ENCODE peak calls at places on chromosomes 6 and 20, in eight cellular contexts. One of them, this sample, is unnamed.

GRCh38 chr20:24150406-24150805 is 161.8 kb upstream of the GGTLC1 start:
- DNase-seq in C1 segment of cervical spinal cord: no peak
- DNase-seq in nephron progenitor cell: no peak
- DNase-seq in naive thymus-derived CD8-positive, alpha-beta T cell: no peak
- DNase-seq in stomach: no peak
- DNase-seq in T-cell: no peak
- DNase-seq in GM12892: no peak
- DNase-seq in HT-29: no peak
- DNase-seq in this sample: no peak

GRCh38 chr6:43771858-43772570 is 2.0 kb downstream of the VEGFA start:
- DNase-seq in C1 segment of cervical spinal cord: peak
- DNase-seq in nephron progenitor cell: peak
- DNase-seq in naive thymus-derived CD8-positive, alpha-beta T cell: peak
- DNase-seq in stomach: peak
- DNase-seq in T-cell: no peak
- DNase-seq in GM12892: peak
- DNase-seq in HT-29: peak
- DNase-seq in this sample: peak

GRCh38 chr20:49337357-49337756 is 59.5 kb upstream of the ZNFX1 start:
- DNase-seq in C1 segment of cervical spinal cord: no peak
- DNase-seq in nephron progenitor cell: no peak
- DNase-seq in naive thymus-derived CD8-positive, alpha-beta T cell: no peak
- DNase-seq in stomach: no peak
- DNase-seq in T-cell: no peak
- DNase-seq in GM12892: no peak
- DNase-seq in HT-29: no peak
- DNase-seq in this sample: no peak

GRCh38 chr6:1477432-1478090 is 88.2 kb downstream of the FOXF2 start:
- DNase-seq in C1 segment of cervical spinal cord: no peak
- DNase-seq in nephron progenitor cell: no peak
- DNase-seq in naive thymus-derived CD8-positive, alpha-beta T cell: no peak
- DNase-seq in stomach: no peak
- DNase-seq in T-cell: no peak
- DNase-seq in GM12892: no peak
- DNase-seq in HT-29: no peak
- DNase-seq in this sample: no peak

GRCh38 chr20:20217626-20218025 is 150.3 kb upstream of the INSM1 start:
- DNase-seq in C1 segment of cervical spinal cord: no peak
- DNase-seq in nephron progenitor cell: no peak
- DNase-seq in naive thymus-derived CD8-positive, alpha-beta T cell: no peak
- DNase-seq in stomach: no peak
- DNase-seq in T-cell: no peak
- DNase-seq in GM12892: no peak
- DNase-seq in HT-29: no peak
- DNase-seq in this sample: no peak

GRCh38 chr20:41505198-41505597 is 113.0 kb downstream of the CHD6 start:
- DNase-seq in C1 segment of cervical spinal cord: no peak
- DNase-seq in nephron progenitor cell: no peak
- DNase-seq in naive thymus-derived CD8-positive, alpha-beta T cell: no peak
- DNase-seq in stomach: no peak
- DNase-seq in T-cell: no peak
- DNase-seq in GM12892: no peak
- DNase-seq in HT-29: no peak
- DNase-seq in this sample: no peak

GRCh38 chr6:112903361-112903760 is 556.2 kb downstream of the RFPL4B start:
- DNase-seq in C1 segment of cervical spinal cord: no peak
- DNase-seq in nephron progenitor cell: no peak
- DNase-seq in naive thymus-derived CD8-positive, alpha-beta T cell: no peak
- DNase-seq in stomach: no peak
- DNase-seq in T-cell: no peak
- DNase-seq in GM12892: no peak
- DNase-seq in HT-29: no peak
- DNase-seq in this sample: no peak

GRCh38 chr20:59075934-59076508 is 33.4 kb upstream of the PRELID3B start:
- DNase-seq in C1 segment of cervical spinal cord: no peak
- DNase-seq in nephron progenitor cell: no peak
- DNase-seq in naive thymus-derived CD8-positive, alpha-beta T cell: no peak
- DNase-seq in stomach: no peak
- DNase-seq in T-cell: no peak
- DNase-seq in GM12892: no peak
- DNase-seq in HT-29: no peak
- DNase-seq in this sample: no peak

GRCh38 chr20:46130534-46130933 is 12.4 kb downstream of the CD40 start:
- DNase-seq in C1 segment of cervical spinal cord: no peak
- DNase-seq in nephron progenitor cell: no peak
- DNase-seq in naive thymus-derived CD8-positive, alpha-beta T cell: no peak
- DNase-seq in stomach: no peak
- DNase-seq in T-cell: no peak
- DNase-seq in GM12892: no peak
- DNase-seq in HT-29: no peak
- DNase-seq in this sample: no peak

GRCh38 chr6:42562788-42563187 is 1.0 kb upstream of the UBR2 start:
- DNase-seq in C1 segment of cervical spinal cord: no peak
- DNase-seq in nephron progenitor cell: no peak
- DNase-seq in naive thymus-derived CD8-positive, alpha-beta T cell: no peak
- DNase-seq in stomach: no peak
- DNase-seq in T-cell: no peak
- DNase-seq in GM12892: no peak
- DNase-seq in HT-29: no peak
- DNase-seq in this sample: no peak

GRCh38 chr20:4828830-4829493 is 107.3 kb downstream of the PRND start:
- DNase-seq in C1 segment of cervical spinal cord: no peak
- DNase-seq in nephron progenitor cell: no peak
- DNase-seq in naive thymus-derived CD8-positive, alpha-beta T cell: no peak
- DNase-seq in stomach: no peak
- DNase-seq in T-cell: no peak
- DNase-seq in GM12892: no peak
- DNase-seq in HT-29: no peak
- DNase-seq in this sample: no peak

GRCh38 chr6:34095741-34096140 is 50.1 kb downstream of the GRM4 start:
- DNase-seq in C1 segment of cervical spinal cord: no peak
- DNase-seq in nephron progenitor cell: no peak
- DNase-seq in naive thymus-derived CD8-positive, alpha-beta T cell: no peak
- DNase-seq in stomach: no peak
- DNase-seq in T-cell: no peak
- DNase-seq in GM12892: no peak
- DNase-seq in HT-29: no peak
- DNase-seq in this sample: no peak

This sample was measured in memory B cell.